ENCODE peak calls at places on chromosomes 16 and 17, in nine cellular contexts. E is right atrium auricular region, U is testis, S is psoas muscle, M is thyroid gland, A is ovary, W is breast epithelium, N is pancreas, J is GM12878. B is an unnamed sample.
A peak's percentile ranks its signal among the peaks of the same experiment; 100 is the strongest.

GRCh38 chr17:40316571-40317344 is 7.8 kb downstream of the RARA start:
- DNase-seq in J (no peak), U (no peak), M (peak; percentile 76), S (peak; percentile 75), W (peak; percentile 83), A (peak; percentile 68), E (peak; percentile 79), N (peak; percentile 70), B (no peak)

GRCh38 chr17:75151893-75152292 is 2.4 kb downstream of the JPT1 start:
- DNase-seq in M (no peak), N (no peak), W (no peak), S (no peak), A (no peak), J (no peak), U (no peak), E (no peak), B (no peak)

GRCh38 chr17:38942641-38943040 is 17.2 kb downstream of the LASP1NB start:
- DNase-seq in U (no peak), S (no peak), E (no peak), M (no peak), J (no peak), N (no peak), A (no peak), W (no peak), B (no peak)

GRCh38 chr17:55390364-55390977 is 31.2 kb downstream of the MMD start:
- DNase-seq in E (no peak), U (no peak), M (no peak), N (no peak), S (no peak), A (no peak), J (no peak), W (no peak), B (no peak)

GRCh38 chr17:66448008-66448644 is 145.7 kb downstream of the PRKCA start:
- DNase-seq in E (no peak), U (no peak), M (no peak), S (no peak), N (no peak), J (no peak), W (no peak), A (no peak), B (no peak)

GRCh38 chr17:67532326-67532871 is 155.3 kb downstream of the PITPNC1 start:
- DNase-seq in A (peak; percentile 33), M (peak; percentile 66), J (no peak), W (no peak), U (peak; percentile 41), E (no peak), S (no peak), N (peak; percentile 65), B (no peak)

GRCh38 chr16:4606354-4606753 is 8.3 kb downstream of the UBALD1 start:
- DNase-seq in J (no peak), N (peak; percentile 53), E (no peak), S (no peak), A (no peak), M (peak; percentile 92), U (no peak), W (no peak), B (no peak)

GRCh38 chr16:58264961-58265479 is 29.8 kb downstream of the PRSS54 start:
- DNase-seq in U (no peak), E (no peak), S (no peak), W (no peak), M (peak; percentile 5), J (no peak), N (no peak), A (no peak), B (no peak)

GRCh38 chr16:78060295-78060694 is 37.9 kb downstream of the CLEC3A start:
- DNase-seq in J (no peak), N (no peak), S (no peak), W (no peak), A (no peak), U (no peak), M (no peak), E (no peak), B (no peak)

GRCh38 chr16:23570992-23571632 is 13.6 kb downstream of the UBFD1 start:
- DNase-seq in W (no peak), E (no peak), N (no peak), J (no peak), M (no peak), A (no peak), U (no peak), S (no peak), B (no peak)

GRCh38 chr17:77319211-77320031 is 178.7 kb downstream of the SEC14L1 start:
- DNase-seq in U (peak; percentile 75), J (no peak), E (peak; percentile 97), N (no peak), W (peak; percentile 92), M (peak; percentile 89), A (peak; percentile 75), S (peak; percentile 91), B (no peak)

GRCh38 chr17:47956818-47957590 is 679 bp downstream of the PRR15L start:
- DNase-seq in E (no peak), J (no peak), N (peak; percentile 62), U (no peak), S (no peak), A (no peak), M (peak; percentile 64), W (no peak), B (no peak)

GRCh38 chr16:15891508-15891907 is 3.1 kb upstream of the CEP20 start:
- DNase-seq in J (no peak), A (no peak), U (no peak), M (no peak), N (no peak), E (no peak), W (no peak), S (no peak), B (no peak)

GRCh38 chr17:7029659-7030058 is 6.2 kb upstream of the SLC16A13 start:
- DNase-seq in S (no peak), M (no peak), J (no peak), W (no peak), E (no peak), A (no peak), U (no peak), N (no peak), B (no peak)

GRCh38 chr17:74117087-74117486 is 86.4 kb upstream of the RPL38 start:
- DNase-seq in M (no peak), N (no peak), E (no peak), J (no peak), S (no peak), W (no peak), A (no peak), U (no peak), B (no peak)

DNA sequence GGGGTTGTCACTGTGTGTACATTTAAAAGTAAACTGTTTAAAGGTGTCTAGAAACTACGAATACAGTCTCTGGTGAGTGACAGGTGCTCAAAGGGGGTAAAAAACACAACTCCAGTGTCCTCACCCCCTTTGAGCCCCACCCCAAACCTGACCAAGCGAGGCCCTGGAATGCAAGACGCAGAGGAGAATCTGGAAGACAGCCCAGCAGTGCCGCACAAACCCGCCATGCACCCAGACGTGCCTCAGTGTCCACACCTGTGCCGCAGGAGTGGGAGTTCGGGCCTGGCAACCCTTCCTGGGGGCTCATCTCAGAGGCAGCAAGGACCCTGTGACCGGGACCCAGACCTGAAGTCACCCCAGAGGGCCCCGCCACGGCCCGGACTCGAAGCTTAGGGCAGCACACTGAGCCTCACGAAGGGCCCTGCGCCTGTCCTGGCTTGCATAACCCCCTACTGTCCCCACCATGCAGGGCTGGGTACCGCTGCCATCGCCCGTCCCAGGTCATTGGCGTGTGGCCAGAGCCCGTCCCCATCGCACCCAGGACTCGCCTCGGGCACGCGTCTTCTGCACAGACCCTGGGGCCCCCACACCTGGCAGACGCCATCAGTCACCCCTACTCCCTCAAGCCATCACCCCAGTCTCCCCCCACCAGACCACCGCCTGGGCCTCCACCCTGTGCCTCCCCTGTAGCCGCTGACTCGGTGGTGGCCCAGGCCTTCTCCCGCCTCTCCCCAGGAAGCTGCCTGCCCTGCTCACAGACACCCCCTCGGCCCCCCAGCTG is 33.0 kb upstream of the ZC3H18 start:
- DNase-seq in U (no peak), A (no peak), M (peak; percentile 78), S (no peak), N (peak; percentile 65), W (no peak), J (no peak), E (no peak), B (no peak)
- TF ChIP-seq CTCF in U (no peak), A (no peak), M (no peak), S (no peak), N (no peak), W (no peak), J (no peak), E (no peak), B (no peak)

GRCh38 chr17:42913527-42913926 is 12.9 kb downstream of the G6PC1 start:
- DNase-seq in E (no peak), M (no peak), N (no peak), S (no peak), A (no peak), W (no peak), U (no peak), J (no peak), B (no peak)
- H3K27ac ChIP-seq in E (no peak overlapping the region), M (no peak overlapping the region), N (no peak overlapping the region), S (no peak overlapping the region), A (no peak overlapping the region), W (no peak overlapping the region), U (no peak overlapping the region), J (no peak overlapping the region), B (no peak overlapping the region)

GRCh38 chr16:720507-720989 is 398 bp upstream of the ANTKMT start:
- DNase-seq in U (peak; percentile 57), E (no peak), J (no peak), S (peak; percentile 44), M (peak; percentile 34), W (no peak), N (peak; percentile 58), A (peak; percentile 36), B (no peak)
- TF ChIP-seq CTCF in U (no peak), E (no peak), J (peak; percentile 40), S (no peak), M (no peak), W (no peak), N (no peak), A (no peak), B (no peak)

DNA sequence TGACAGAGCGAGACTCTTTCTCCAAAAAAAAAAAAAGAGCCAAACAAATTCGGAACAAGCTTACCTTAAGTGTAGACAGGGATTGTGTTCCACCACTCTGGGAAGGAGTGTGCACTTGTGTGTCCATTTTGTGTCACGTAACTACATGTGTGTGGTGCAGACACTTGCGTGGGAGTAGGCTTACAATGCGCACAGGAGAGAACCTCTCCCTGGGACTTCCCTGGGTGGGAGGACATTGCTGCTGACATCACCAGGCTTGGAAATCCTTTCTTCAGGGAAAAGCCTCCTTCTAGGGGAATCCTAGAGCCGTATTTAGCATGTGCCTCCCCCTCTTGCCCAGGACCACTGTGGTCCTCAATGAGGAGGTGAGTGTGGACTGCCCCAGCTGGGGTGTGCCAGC is 8.0 kb upstream of the HAS3 start:
- DNase-seq in N (no peak), E (no peak), M (no peak), A (no peak), U (no peak), S (no peak), W (no peak), J (no peak), B (peak; percentile 16)
- H3K27ac ChIP-seq in N (no peak overlapping the region), E (no peak overlapping the region), M (peak overlapping the region; percentile 1), A (no peak overlapping the region), U (no peak overlapping the region), S (no peak overlapping the region), W (no peak overlapping the region), J (no peak overlapping the region), B (no peak overlapping the region)

GRCh38 chr17:44095647-44096496 is 25.3 kb downstream of the G6PC3 start:
- DNase-seq in S (peak; percentile 68), M (peak; percentile 66), N (no peak), A (peak; percentile 74), W (no peak), J (no peak), E (peak; percentile 73), U (peak; percentile 78), B (peak; percentile 76)
- TF ChIP-seq CTCF in S (no peak), M (no peak), N (no peak), A (no peak), W (no peak), J (no peak), E (no peak), U (no peak), B (no peak)

GRCh38 chr16:17469011-17469741 is 1.6 kb downstream of the XYLT1 start:
- DNase-seq in U (no peak), E (no peak), J (no peak), S (peak; percentile 19), A (no peak), N (no peak), W (no peak), M (no peak), B (no peak)
- H3K27ac ChIP-seq in U (peak overlapping the region; percentile 89), E (peak overlapping the region; percentile 68), J (no peak overlapping the region), S (no peak overlapping the region), A (no peak overlapping the region), N (no peak overlapping the region), W (no peak overlapping the region), M (peak overlapping the region; percentile 13), B (no peak overlapping the region)